ENCODE peak calls at places on chromosomes 1 and 21, in six cellular contexts. A, W, Q, U, J and Z are unnamed samples.

GRCh38 chr1:201751872-201752271 is 77.1 kb upstream of the IPO9 start:
- DNase-seq in J (no peak), A (no peak), W (no peak), U (no peak), Q (no peak), Z (no peak)

GRCh38 chr1:204084247-204084772 is 11.4 kb downstream of the SOX13 start:
- DNase-seq in U (no peak), J (no peak), Q (peak; percentile 87), W (peak; percentile 95), A (peak; percentile 73), Z (no peak)

GRCh38 chr1:20666804-20667203 is 5.6 kb upstream of the DDOST start:
- DNase-seq in W (no peak), A (no peak), J (no peak), U (no peak), Q (no peak), Z (peak; percentile 22)

GRCh38 chr1:75503221-75503974 is 107.5 kb downstream of the SLC44A5 start:
- DNase-seq in J (no peak), U (no peak), W (no peak), Q (no peak), A (no peak), Z (no peak)

GRCh38 chr1:116887212-116887611 is 22.5 kb upstream of the PTGFRN start:
- DNase-seq in A (no peak), U (no peak), Q (no peak), W (no peak), J (no peak), Z (no peak)

GRCh38 chr1:235745448-235746136 is 96.0 kb upstream of the GNG4 start:
- DNase-seq in J (no peak), W (no peak), U (no peak), Q (no peak), A (no peak), Z (no peak)

GRCh38 chr21:25791321-25791720 is 56.5 kb downstream of the GABPA start:
- DNase-seq in A (no peak), Q (no peak), U (no peak), J (no peak), W (no peak), Z (no peak)

GRCh38 chr1:209989525-209989924 is 51.5 kb downstream of the SYT14 start:
- DNase-seq in J (no peak), W (peak; percentile 24), U (no peak), Q (peak; percentile 34), A (no peak), Z (peak; percentile 10)

GRCh38 chr1:164834641-164835040 is 275.7 kb downstream of the PBX1 start:
- DNase-seq in J (no peak), U (no peak), A (no peak), Q (no peak), W (no peak), Z (no peak)

GRCh38 chr1:242828828-242829227 is 304.3 kb upstream of the PLD5 start:
- DNase-seq in J (no peak), W (no peak), A (no peak), Q (no peak), U (no peak), Z (no peak)